ENCODE peak calls at places on chromosomes 7 and 10, in nine cellular contexts. H, K, J, T, O, A, M, Z and E are unnamed samples.

GRCh38 chr7:100827330-100828226 is at the start of gene EPHB4:
- DNase-seq in H (peak; percentile 88), K (peak; percentile 83), J (peak; percentile 84), T (peak; percentile 85), O (peak; percentile 8), A (peak; percentile 84), M (no peak), Z (peak; percentile 98), E (no peak)

GRCh38 chr7:41821521-41822213 is 118.8 kb upstream of the INHBA start:
- DNase-seq in H (no peak), K (no peak), J (no peak), T (no peak), O (no peak), A (no peak), M (no peak), Z (no peak), E (no peak)

GRCh38 chr7:51123322-51124021 is 193.1 kb downstream of the COBL start:
- DNase-seq in H (no peak), K (peak; percentile 98), J (no peak), T (no peak), O (no peak), A (no peak), M (no peak), Z (no peak), E (peak; percentile 19)

GRCh38 chr10:124296121-124296812 is 122.5 kb downstream of the OAT start:
- DNase-seq in H (no peak), K (no peak), J (no peak), T (no peak), O (no peak), A (no peak), M (no peak), Z (peak; percentile 46), E (no peak)

GRCh38 chr7:153386581-153386980 is 627.0 kb downstream of the ACTR3B start:
- DNase-seq in H (no peak), K (no peak), J (no peak), T (no peak), O (no peak), A (no peak), M (no peak), Z (no peak), E (no peak)

GRCh38 chr7:99098824-99099498 is 44.9 kb downstream of the SMURF1 start:
- DNase-seq in H (no peak), K (peak; percentile 82), J (no peak), T (peak; percentile 39), O (no peak), A (no peak), M (no peak), Z (peak; percentile 86), E (no peak)

GRCh38 chr10:103584216-103585010 is 90.9 kb downstream of the NEURL1 start:
- DNase-seq in H (peak; percentile 53), K (peak; percentile 42), J (peak; percentile 59), T (no peak), O (no peak), A (no peak), M (peak; percentile 42), Z (peak; percentile 69), E (no peak)

GRCh38 chr7:130649004-130649790 is 19.4 kb downstream of the COPG2 start:
- DNase-seq in H (no peak), K (peak; percentile 16), J (no peak), T (no peak), O (no peak), A (no peak), M (no peak), Z (no peak), E (no peak)

GRCh38 chr7:77687100-77687746 is 9.0 kb upstream of the RSBN1L start:
- DNase-seq in H (no peak), K (peak; percentile 27), J (no peak), T (no peak), O (no peak), A (no peak), M (no peak), Z (no peak), E (no peak)

GRCh38 chr7:738241-738640 is 11.2 kb upstream of the PRKAR1B start:
- DNase-seq in H (no peak), K (no peak), J (no peak), T (no peak), O (no peak), A (no peak), M (no peak), Z (no peak), E (no peak)

GRCh38 chr7:157764193-157764592 is 427.4 kb downstream of the DNAJB6 start:
- DNase-seq in H (no peak), K (no peak), J (no peak), T (no peak), O (no peak), A (no peak), M (no peak), Z (no peak), E (no peak)

GRCh38 chr7:26493737-26494423 is 202.2 kb downstream of the SNX10 start:
- DNase-seq in H (no peak), K (no peak), J (no peak), T (no peak), O (no peak), A (no peak), M (no peak), Z (no peak), E (no peak)

GRCh38 chr10:6737080-6737641 is 157.1 kb upstream of the PRKCQ start:
- DNase-seq in H (no peak), K (peak; percentile 88), J (no peak), T (no peak), O (no peak), A (no peak), M (no peak), Z (peak; percentile 56), E (peak; percentile 54)

GRCh38 chr7:155879592-155879991 is 67.3 kb upstream of the SHH start:
- DNase-seq in H (no peak), K (no peak), J (no peak), T (no peak), O (no peak), A (no peak), M (no peak), Z (no peak), E (no peak)

GRCh38 chr10:19417740-19418139 is 369.1 kb downstream of the MALRD1 start:
- DNase-seq in H (no peak), K (no peak), J (no peak), T (no peak), O (no peak), A (no peak), M (no peak), Z (no peak), E (no peak)

GRCh38 chr10:16909271-16909767 is 92.1 kb upstream of the RSU1 start:
- DNase-seq in H (no peak), K (no peak), J (no peak), T (no peak), O (no peak), A (no peak), M (no peak), Z (no peak), E (no peak)

GRCh38 chr7:138797715-138798320 is at the start of the genes ATP6V0A4 and TMEM213:
- DNase-seq in H (no peak), K (no peak), J (peak; percentile 57), T (no peak), O (no peak), A (peak; percentile 23), M (no peak), Z (peak; percentile 81), E (peak; percentile 73)

GRCh38 chr7:149310113-149310836 is 48.3 kb downstream of the ZNF783 start:
- DNase-seq in H (no peak), K (peak; percentile 84), J (no peak), T (peak; percentile 61), O (no peak), A (no peak), M (no peak), Z (peak; percentile 83), E (no peak)

GRCh38 chr10:117545141-117546019 is 2.8 kb downstream of the EMX2 start:
- DNase-seq in H (no peak), K (no peak), J (no peak), T (peak; percentile 31), O (no peak), A (no peak), M (no peak), Z (peak; percentile 58), E (peak; percentile 74)

GRCh38 chr10:123270221-123270620 is 116.0 kb downstream of the BUB3 start:
- DNase-seq in H (no peak), K (no peak), J (no peak), T (no peak), O (no peak), A (no peak), M (no peak), Z (no peak), E (no peak)

GRCh38 chr10:114043532-114044250 is at the start of gene ADRB1:
- DNase-seq in H (peak; percentile 95), K (peak; percentile 75), J (peak; percentile 93), T (peak; percentile 78), O (peak; percentile 78), A (peak; percentile 50), M (peak; percentile 33), Z (peak; percentile 87), E (no peak)

GRCh38 chr10:15719062-15719898 is 442 bp downstream of the ITGA8 start:
- DNase-seq in H (peak; percentile 35), K (no peak), J (no peak), T (peak; percentile 37), O (no peak), A (peak; percentile 34), M (no peak), Z (peak; percentile 73), E (no peak)

GRCh38 chr7:115241151-115241550 is 319.3 kb downstream of the MDFIC start:
- DNase-seq in H (no peak), K (no peak), J (no peak), T (no peak), O (no peak), A (no peak), M (no peak), Z (no peak), E (no peak)

GRCh38 chr10:63977329-63977923 is 456.2 kb downstream of the REEP3 start:
- DNase-seq in H (no peak), K (peak; percentile 61), J (no peak), T (peak; percentile 69), O (no peak), A (peak; percentile 29), M (no peak), Z (peak; percentile 84), E (no peak)

GRCh38 chr7:94050046-94050445 is 45.9 kb upstream of the BET1 start:
- DNase-seq in H (no peak), K (no peak), J (peak; percentile 48), T (no peak), O (no peak), A (no peak), M (peak; percentile 67), Z (no peak), E (no peak)

GRCh38 chr10:69318997-69319727 is 40.9 kb downstream of the HK1 start:
- DNase-seq in H (peak; percentile 91), K (peak; percentile 61), J (peak; percentile 89), T (no peak), O (no peak), A (no peak), M (peak; percentile 28), Z (no peak), E (no peak)

GRCh38 chr10:94193466-94193924 is 169.2 kb downstream of the NOC3L start:
- DNase-seq in H (no peak), K (no peak), J (no peak), T (peak; percentile 53), O (no peak), A (no peak), M (no peak), Z (peak; percentile 10), E (no peak)

GRCh38 chr7:139181404-139181803 is 49.6 kb upstream of the UBN2 start:
- DNase-seq in H (no peak), K (peak; percentile 42), J (no peak), T (no peak), O (no peak), A (no peak), M (no peak), Z (no peak), E (no peak)

GRCh38 chr10:113056468-113057021 is 106.5 kb downstream of the TCF7L2 start:
- DNase-seq in H (no peak), K (peak; percentile 75), J (no peak), T (no peak), O (no peak), A (no peak), M (no peak), Z (no peak), E (no peak)

GRCh38 chr7:92179393-92179924 is 517 bp upstream of the LRRD1 start:
- DNase-seq in H (no peak), K (no peak), J (no peak), T (no peak), O (peak; percentile 48), A (no peak), M (no peak), Z (peak; percentile 57), E (no peak)

GRCh38 chr10:35635576-35635975 is 6.5 kb downstream of the FZD8 start:
- DNase-seq in H (no peak), K (peak; percentile 75), J (no peak), T (peak; percentile 39), O (peak; percentile 14), A (peak; percentile 48), M (peak; percentile 65), Z (peak; percentile 86), E (peak; percentile 62)